ENCODE peak calls at places on chromosomes 16 and 17, in five cellular contexts. S is spleen, K is EL, Z is NCI-H2029, G is sigmoid colon. B is an unnamed sample.

GRCh38 chr17:37743612-37743874 is 1.3 kb downstream of the HNF1B start:
- DNase-seq in S (no peak), Z (no peak), G (no peak), K (no peak), B (peak)

GRCh38 chr16:1093284-1094123 is 2.5 kb downstream of the C1QTNF8 start:
- DNase-seq in Z (no peak), S (no peak), K (peak), G (no peak), B (no peak)

GRCh38 chr17:72730091-72730490 is 362.4 kb downstream of the SLC39A11 start:
- DNase-seq in K (no peak), S (no peak), G (no peak), Z (peak), B (no peak)

GRCh38 chr16:22220714-22221113 is 14.6 kb downstream of the EEF2K start:
- DNase-seq in K (no peak), S (no peak), G (no peak), Z (no peak), B (no peak)

GRCh38 chr17:54948380-54948779 is 20.1 kb downstream of the COX11 start:
- DNase-seq in Z (no peak), K (peak), G (no peak), S (no peak), B (no peak)

GRCh38 chr17:82629748-82630147 is 18.5 kb downstream of the WDR45B start:
- DNase-seq in Z (no peak), K (no peak), G (no peak), S (peak), B (no peak)

GRCh38 chr16:88630433-88630832 is 7.9 kb upstream of the IL17C start:
- DNase-seq in K (no peak), Z (no peak), S (no peak), G (no peak), B (no peak)

GRCh38 chr17:47695664-47696376 is 1.9 kb downstream of the TBKBP1 start:
- DNase-seq in G (peak), S (no peak), Z (no peak), K (no peak), B (no peak)

GRCh38 chr17:68456529-68457167 is 648 bp downstream of the WIPI1 start:
- DNase-seq in S (peak), G (peak), K (peak), Z (no peak), B (no peak)

GRCh38 chr17:41478240-41478639 is 2.7 kb downstream of the KRT35 start:
- DNase-seq in G (no peak), K (no peak), Z (no peak), S (no peak), B (no peak)

GRCh38 chr16:17508303-17508702 is 37.5 kb upstream of the XYLT1 start:
- DNase-seq in S (no peak), G (no peak), Z (no peak), K (no peak), B (no peak)

GRCh38 chr17:77439382-77440013 is 298.7 kb downstream of the SEC14L1 start:
- DNase-seq in S (no peak), G (no peak), K (no peak), Z (no peak), B (no peak)

GRCh38 chr16:85128079-85128837 is 16.0 kb upstream of the CIBAR2 start:
- DNase-seq in K (no peak), Z (no peak), S (no peak), G (no peak), B (no peak)

GRCh38 chr17:49629447-49629846 is 48.5 kb downstream of the SPOP start:
- DNase-seq in Z (no peak), G (no peak), K (no peak), S (no peak), B (no peak)

GRCh38 chr16:79168321-79168720 is 432.2 kb downstream of the MAF start:
- DNase-seq in G (no peak), Z (no peak), K (no peak), S (no peak), B (no peak)

GRCh38 chr17:27552467-27552779 is 78.6 kb upstream of the LGALS9 start:
- DNase-seq in K (peak), S (no peak), Z (no peak), G (no peak), B (no peak)

GRCh38 chr17:17090642-17091103 is 48.4 kb downstream of the MPRIP start:
- DNase-seq in K (no peak), S (no peak), Z (no peak), G (peak), B (no peak)

GRCh38 chr17:79788989-79789942 is 7.6 kb downstream of the CBX8 start:
- DNase-seq in Z (no peak), S (peak), K (no peak), G (no peak), B (no peak)

GRCh38 chr17:6843241-6843890 is 11.8 kb upstream of the TEKT1 start:
- DNase-seq in S (no peak), Z (peak), K (peak), G (no peak), B (no peak)

GRCh38 chr16:73890524-73891500 is 405.8 kb upstream of the PSMD7 start:
- DNase-seq in Z (no peak), K (no peak), S (no peak), G (peak), B (no peak)

GRCh38 chr17:76940293-76940692 is 72.1 kb downstream of the MGAT5B start:
- DNase-seq in S (no peak), K (no peak), Z (no peak), G (no peak), B (no peak)

GRCh38 chr16:12685806-12686205 is 117.9 kb downstream of the CPPED1 start:
- DNase-seq in G (no peak), S (peak), Z (no peak), K (no peak), B (no peak)

GRCh38 chr16:23948949-23949392 is 113.2 kb downstream of the PRKCB start:
- DNase-seq in G (no peak), S (no peak), K (no peak), Z (peak), B (peak)

GRCh38 chr17:29931253-29931932 is 1.4 kb upstream of the SSH2 start:
- DNase-seq in K (peak), S (peak), G (peak), Z (peak), B (peak)

GRCh38 chr17:35849469-35850348 is 19.0 kb downstream of the HEATR9 start:
- DNase-seq in S (no peak), K (peak), G (no peak), Z (peak), B (peak)

GRCh38 chr16:23528635-23529016 is 18.3 kb upstream of the GGA2 start:
- DNase-seq in G (no peak), Z (no peak), S (no peak), K (no peak), B (no peak)

GRCh38 chr17:49575524-49576120 is at the start of gene NXPH3:
- DNase-seq in G (peak), Z (peak), K (peak), S (peak), B (peak)

GRCh38 chr17:64109400-64109799 is 20.5 kb downstream of the ERN1 start:
- DNase-seq in G (no peak), Z (no peak), S (no peak), K (no peak), B (no peak)

GRCh38 chr17:1055751-1056645 is 59.1 kb downstream of the TIMM22 start:
- DNase-seq in K (peak), Z (no peak), G (peak), S (peak), B (peak)

GRCh38 chr16:52474679-52475078 is 72.3 kb downstream of the TOX3 start:
- DNase-seq in Z (no peak), S (no peak), K (no peak), G (no peak), B (no peak)

GRCh38 chr16:4891886-4892216 is 44.6 kb downstream of the UBN1 start:
- DNase-seq in S (no peak), Z (no peak), K (no peak), G (no peak), B (no peak)

GRCh38 chr17:51846561-51846960 is 312.0 kb downstream of the CA10 start:
- DNase-seq in G (no peak), Z (no peak), S (no peak), K (no peak), B (no peak)

GRCh38 chr17:7887038-7887481 is 1.5 kb upstream of the CHD3 start:
- DNase-seq in Z (peak), G (no peak), S (no peak), K (no peak), B (no peak)

GRCh38 chr16:11546522-11547485 is 39.9 kb downstream of the LITAF start:
- DNase-seq in G (no peak), Z (no peak), S (no peak), K (peak), B (no peak)

GRCh38 chr16:15950167-15950854 is 895 bp downstream of the ABCC1 start:
- DNase-seq in K (peak), G (peak), Z (no peak), S (no peak), B (peak)

GRCh38 chr17:7323731-7324437 is 5.3 kb downstream of the NEURL4 start:
- DNase-seq in S (peak), K (peak), Z (no peak), G (peak), B (peak)

GRCh38 chr16:19735074-19735867 is 17.2 kb downstream of the IQCK start:
- DNase-seq in S (no peak), Z (no peak), G (no peak), K (no peak), B (no peak)

GRCh38 chr17:40191237-40192208 is 14.3 kb downstream of the RAPGEFL1 start:
- DNase-seq in S (peak), Z (no peak), G (peak), K (peak), B (peak)

GRCh38 chr17:2173005-2173404 is 118.1 kb downstream of the HIC1 start:
- DNase-seq in Z (no peak), G (peak), K (peak), S (no peak), B (no peak)

GRCh38 chr16:11630230-11631056 is 37.8 kb upstream of the SNN start:
- DNase-seq in S (no peak), Z (no peak), G (no peak), K (no peak), B (no peak)